ENCODE peak calls at places on chromosomes 4 and X, in nine cellular contexts. V is NAMALWA; A is T-helper 1 cell; D is Calu3; M is HEK293T; Y is NCI-H82; U is sciatic nerve; I is stimulated activated CD4-positive, alpha-beta T cell treated with anti-CD3 and anti-CD28 coated beads, Interleukin-4, amount 100 ng/mL, for 48 hours; E is Peyer's patch. Z is an unnamed sample.

GRCh38 chr4:143085644-143086043 is 99.1 kb upstream of the USP38 start:
- DNase-seq in V (no peak), A (no peak), D (no peak), M (no peak), Y (no peak), U (no peak), I (no peak), E (no peak), Z (no peak)

GRCh38 chr4:7823416-7823824 is 116.2 kb downstream of the AFAP1 start:
- DNase-seq in V (no peak), A (no peak), D (no peak), M (no peak), Y (peak), U (no peak), I (no peak), E (no peak), Z (no peak)

GRCh38 chr4:7559741-7560376 is 125.1 kb upstream of the PSAPL1 start:
- DNase-seq in V (no peak), A (no peak), D (peak), M (no peak), Y (no peak), U (no peak), I (no peak), E (no peak), Z (no peak)

GRCh38 chr4:186104114-186104894 is at the start of gene FAM149A:
- DNase-seq in V (no peak), A (peak), D (peak), M (peak), Y (peak), U (peak), I (peak), E (peak), Z (peak)

GRCh38 chr4:3613980-3614730 is 81.9 kb upstream of the LRPAP1 start:
- DNase-seq in V (no peak), A (no peak), D (no peak), M (no peak), Y (no peak), U (no peak), I (no peak), E (no peak), Z (peak)

GRCh38 chrX:68992998-68993397 is 164.2 kb downstream of the EFNB1 start:
- DNase-seq in V (no peak), A (no peak), D (no peak), M (peak), Y (no peak), U (no peak), I (no peak), E (no peak), Z (no peak)

GRCh38 chr4:89949782-89950387 is 55.2 kb downstream of the MMRN1 start:
- DNase-seq in V (peak), A (no peak), D (no peak), M (peak), Y (peak), U (no peak), I (no peak), E (no peak), Z (no peak)

GRCh38 chrX:16978193-16978984 is 31.9 kb downstream of the REPS2 start:
- DNase-seq in V (no peak), A (no peak), D (no peak), M (no peak), Y (no peak), U (no peak), I (no peak), E (no peak), Z (no peak)

GRCh38 chr4:899556-899906 is 32.6 kb downstream of the GAK start:
- DNase-seq in V (no peak), A (no peak), D (no peak), M (no peak), Y (no peak), U (no peak), I (no peak), E (no peak), Z (no peak)

GRCh38 chr4:112885897-112886296 is 163.6 kb upstream of the ANK2 start:
- DNase-seq in V (no peak), A (no peak), D (no peak), M (no peak), Y (peak), U (no peak), I (no peak), E (no peak), Z (no peak)

GRCh38 chr4:60605651-60606354 is 594.3 kb upstream of the ADGRL3 start:
- DNase-seq in V (no peak), A (no peak), D (no peak), M (no peak), Y (no peak), U (no peak), I (no peak), E (no peak), Z (no peak)

GRCh38 chr4:6724461-6725111 is 8.6 kb downstream of the BLOC1S4 start:
- DNase-seq in V (no peak), A (no peak), D (no peak), M (no peak), Y (no peak), U (peak), I (no peak), E (no peak), Z (no peak)

GRCh38 chrX:17597836-17598434 is 139.4 kb upstream of the SCML1 start:
- DNase-seq in V (no peak), A (no peak), D (peak), M (no peak), Y (no peak), U (peak), I (no peak), E (peak), Z (peak)

GRCh38 chrX:5595570-5595969 is 633.1 kb downstream of the NLGN4X start:
- DNase-seq in V (no peak), A (no peak), D (no peak), M (no peak), Y (peak), U (no peak), I (no peak), E (no peak), Z (no peak)

GRCh38 chr4:73599182-73599581 is 21.1 kb downstream of the RASSF6 start:
- DNase-seq in V (peak), A (no peak), D (peak), M (no peak), Y (peak), U (no peak), I (no peak), E (peak), Z (no peak)

GRCh38 chr4:33067221-33067620 is 2347.1 kb downstream of the PCDH7 start:
- DNase-seq in V (no peak), A (no peak), D (no peak), M (no peak), Y (no peak), U (no peak), I (no peak), E (no peak), Z (no peak)

GRCh38 chr4:183154701-183155391 is 55.8 kb downstream of the WWC2 start:
- DNase-seq in V (no peak), A (no peak), D (peak), M (no peak), Y (no peak), U (no peak), I (no peak), E (no peak), Z (no peak)

GRCh38 chr4:55947254-55947882 is 1.4 kb upstream of the CEP135 start:
- DNase-seq in V (peak), A (no peak), D (no peak), M (no peak), Y (no peak), U (no peak), I (no peak), E (no peak), Z (no peak)

GRCh38 chrX:1593286-1594271 is 2.2 kb downstream of the AKAP17A start:
- DNase-seq in V (no peak), A (no peak), D (no peak), M (no peak), Y (no peak), U (no peak), I (no peak), E (no peak), Z (peak)

GRCh38 chrX:7168366-7168765 is 20.4 kb upstream of the PUDP start:
- DNase-seq in V (no peak), A (no peak), D (no peak), M (no peak), Y (no peak), U (no peak), I (no peak), E (no peak), Z (no peak)

GRCh38 chrX:18348047-18348446 is 6.4 kb downstream of the SCML2 start:
- DNase-seq in V (no peak), A (no peak), D (no peak), M (peak), Y (no peak), U (no peak), I (no peak), E (no peak), Z (no peak)

GRCh38 chr4:114870987-114871386 is 242.4 kb downstream of the NDST4 start:
- DNase-seq in V (no peak), A (no peak), D (no peak), M (no peak), Y (no peak), U (no peak), I (no peak), E (no peak), Z (no peak)

GRCh38 chrX:1500701-1501624 is 36.0 kb downstream of the P2RY8 start:
- DNase-seq in V (peak), A (no peak), D (no peak), M (no peak), Y (no peak), U (no peak), I (no peak), E (no peak), Z (peak)

GRCh38 chrX:39518451-39519212 is 579.1 kb downstream of the BCOR start:
- DNase-seq in V (no peak), A (no peak), D (no peak), M (no peak), Y (peak), U (no peak), I (no peak), E (no peak), Z (peak)

GRCh38 chr4:185219551-185220344 is 10.3 kb downstream of the SNX25 start:
- DNase-seq in V (peak), A (no peak), D (no peak), M (no peak), Y (peak), U (peak), I (no peak), E (peak), Z (no peak)

GRCh38 chr4:188162698-188163097 is 23.5 kb downstream of the TRIML1 start:
- DNase-seq in V (no peak), A (no peak), D (no peak), M (no peak), Y (no peak), U (no peak), I (no peak), E (no peak), Z (no peak)

GRCh38 chr4:162498168-162498567 is 334.4 kb upstream of the FSTL5 start:
- DNase-seq in V (no peak), A (no peak), D (no peak), M (no peak), Y (no peak), U (no peak), I (no peak), E (no peak), Z (no peak)

GRCh38 chrX:69263421-69263820 is 98.2 kb upstream of the PJA1 start:
- DNase-seq in V (no peak), A (no peak), D (no peak), M (no peak), Y (peak), U (no peak), I (no peak), E (no peak), Z (no peak)

GRCh38 chrX:119155416-119156035 is 27.9 kb upstream of the KIAA1210 start:
- DNase-seq in V (no peak), A (no peak), D (no peak), M (no peak), Y (no peak), U (no peak), I (no peak), E (no peak), Z (no peak)

GRCh38 chr4:148680884-148681283 is 238.7 kb upstream of the NR3C2 start:
- DNase-seq in V (no peak), A (no peak), D (no peak), M (no peak), Y (no peak), U (no peak), I (no peak), E (no peak), Z (no peak)

GRCh38 chr4:122218762-122219161 is 66.6 kb downstream of the BLTP1 start:
- DNase-seq in V (peak), A (no peak), D (no peak), M (peak), Y (peak), U (no peak), I (no peak), E (no peak), Z (no peak)

GRCh38 chr4:123676550-123677229 is 280.1 kb downstream of the SPRY1 start:
- DNase-seq in V (no peak), A (no peak), D (no peak), M (no peak), Y (peak), U (no peak), I (no peak), E (no peak), Z (no peak)

GRCh38 chrX:112056886-112057285 is 25.7 kb downstream of the TRPC5 start:
- DNase-seq in V (no peak), A (no peak), D (no peak), M (no peak), Y (no peak), U (no peak), I (no peak), E (no peak), Z (no peak)

GRCh38 chr4:119139822-119140252 is 4.2 kb downstream of the MYOZ2 start:
- DNase-seq in V (peak), A (no peak), D (no peak), M (no peak), Y (no peak), U (no peak), I (no peak), E (no peak), Z (no peak)

GRCh38 chr4:4843651-4844291 is 15.7 kb upstream of the MSX1 start:
- DNase-seq in V (no peak), A (no peak), D (no peak), M (no peak), Y (no peak), U (no peak), I (no peak), E (peak), Z (no peak)

GRCh38 chr4:166091146-166091545 is 218.1 kb downstream of the TLL1 start:
- DNase-seq in V (no peak), A (no peak), D (no peak), M (no peak), Y (no peak), U (no peak), I (no peak), E (no peak), Z (no peak)

GRCh38 chrX:38358274-38358673 is 5.9 kb downstream of the OTC start:
- DNase-seq in V (no peak), A (no peak), D (no peak), M (no peak), Y (no peak), U (no peak), I (no peak), E (no peak), Z (no peak)

GRCh38 chrX:3250946-3251345 is 95.5 kb downstream of the MXRA5 start:
- DNase-seq in V (no peak), A (no peak), D (no peak), M (no peak), Y (no peak), U (no peak), I (no peak), E (no peak), Z (no peak)